ENCODE peak calls at places on chromosome 17, in seven cellular contexts. One of them, this sample, is unnamed.

GRCh38 chr17:44311562-44312181 is 3.3 kb downstream of the RUNDC3A start:
- DNase-seq in epithelial cell of proximal tubule: no peak
- DNase-seq in HS-5: no peak
- DNase-seq in RWPE1: no peak
- DNase-seq in stimulated activated CD4-positive, alpha-beta T cell treated with anti-CD3 and anti-CD28 coated beads, Interleukin-2, amount 100 ng/mL, for 24 hours: no peak
- DNase-seq in amniotic stem cell: no peak
- DNase-seq in SK-N-DZ: no peak
- DNase-seq in this sample: no peak

GRCh38 chr17:3221850-3222249 is 14.4 kb downstream of the OR1A1 start:
- DNase-seq in HS-5: no peak
- DNase-seq in epithelial cell of proximal tubule: no peak
- DNase-seq in SK-N-DZ: no peak
- DNase-seq in RWPE1: no peak
- DNase-seq in amniotic stem cell: no peak
- DNase-seq in stimulated activated CD4-positive, alpha-beta T cell treated with anti-CD3 and anti-CD28 coated beads, Interleukin-2, amount 100 ng/mL, for 24 hours: no peak
- DNase-seq in this sample: no peak

GRCh38 chr17:36864827-36865320 is 72.4 kb upstream of the LHX1 start:
- DNase-seq in RWPE1: no peak
- DNase-seq in amniotic stem cell: no peak
- DNase-seq in SK-N-DZ: no peak
- DNase-seq in stimulated activated CD4-positive, alpha-beta T cell treated with anti-CD3 and anti-CD28 coated beads, Interleukin-2, amount 100 ng/mL, for 24 hours: no peak
- DNase-seq in HS-5: no peak
- DNase-seq in epithelial cell of proximal tubule: no peak
- DNase-seq in this sample: no peak

GRCh38 chr17:31508310-31509094 is 117.0 kb downstream of the RAB11FIP4 start:
- DNase-seq in RWPE1: no peak
- DNase-seq in HS-5: no peak
- DNase-seq in epithelial cell of proximal tubule: no peak
- DNase-seq in stimulated activated CD4-positive, alpha-beta T cell treated with anti-CD3 and anti-CD28 coated beads, Interleukin-2, amount 100 ng/mL, for 24 hours: peak; percentile 63
- DNase-seq in amniotic stem cell: no peak
- DNase-seq in SK-N-DZ: no peak
- DNase-seq in this sample: no peak

GRCh38 chr17:76208120-76208519 is 32.2 kb downstream of the RNF157 start:
- DNase-seq in stimulated activated CD4-positive, alpha-beta T cell treated with anti-CD3 and anti-CD28 coated beads, Interleukin-2, amount 100 ng/mL, for 24 hours: no peak
- DNase-seq in epithelial cell of proximal tubule: no peak
- DNase-seq in amniotic stem cell: no peak
- DNase-seq in HS-5: no peak
- DNase-seq in RWPE1: no peak
- DNase-seq in SK-N-DZ: no peak
- DNase-seq in this sample: no peak

GRCh38 chr17:30588798-30589247 is 111.6 kb downstream of the GOSR1 start:
- DNase-seq in amniotic stem cell: no peak
- DNase-seq in RWPE1: no peak
- DNase-seq in epithelial cell of proximal tubule: no peak
- DNase-seq in SK-N-DZ: no peak
- DNase-seq in stimulated activated CD4-positive, alpha-beta T cell treated with anti-CD3 and anti-CD28 coated beads, Interleukin-2, amount 100 ng/mL, for 24 hours: no peak
- DNase-seq in HS-5: no peak
- DNase-seq in this sample: no peak

GRCh38 chr17:67994827-67995567 is 1.3 kb downstream of the C17orf58 start:
- DNase-seq in amniotic stem cell: no peak
- DNase-seq in SK-N-DZ: no peak
- DNase-seq in RWPE1: peak; percentile 72
- DNase-seq in HS-5: peak; percentile 86
- DNase-seq in stimulated activated CD4-positive, alpha-beta T cell treated with anti-CD3 and anti-CD28 coated beads, Interleukin-2, amount 100 ng/mL, for 24 hours: no peak
- DNase-seq in epithelial cell of proximal tubule: peak; percentile 80
- DNase-seq in this sample: peak; percentile 99

GRCh38 chr17:46197526-46197925 is 4.3 kb upstream of the KANSL1 start:
- DNase-seq in SK-N-DZ: no peak
- DNase-seq in HS-5: no peak
- DNase-seq in RWPE1: no peak
- DNase-seq in stimulated activated CD4-positive, alpha-beta T cell treated with anti-CD3 and anti-CD28 coated beads, Interleukin-2, amount 100 ng/mL, for 24 hours: no peak
- DNase-seq in epithelial cell of proximal tubule: no peak
- DNase-seq in amniotic stem cell: no peak
- DNase-seq in this sample: no peak

GRCh38 chr17:70905796-70906195 is 736.5 kb downstream of the KCNJ2 start:
- DNase-seq in epithelial cell of proximal tubule: peak; percentile 61
- DNase-seq in stimulated activated CD4-positive, alpha-beta T cell treated with anti-CD3 and anti-CD28 coated beads, Interleukin-2, amount 100 ng/mL, for 24 hours: no peak
- DNase-seq in RWPE1: peak; percentile 46
- DNase-seq in HS-5: peak; percentile 90
- DNase-seq in SK-N-DZ: no peak
- DNase-seq in amniotic stem cell: no peak
- DNase-seq in this sample: no peak

GRCh38 chr17:81251091-81251942 is 12.2 kb downstream of the NDUFAF8 start:
- DNase-seq in SK-N-DZ: peak; percentile 56
- DNase-seq in amniotic stem cell: no peak
- DNase-seq in RWPE1: no peak
- DNase-seq in epithelial cell of proximal tubule: no peak
- DNase-seq in HS-5: no peak
- DNase-seq in stimulated activated CD4-positive, alpha-beta T cell treated with anti-CD3 and anti-CD28 coated beads, Interleukin-2, amount 100 ng/mL, for 24 hours: no peak
- DNase-seq in this sample: no peak

GRCh38 chr17:82246365-82247174 is 17.7 kb downstream of the SLC16A3 start:
- DNase-seq in stimulated activated CD4-positive, alpha-beta T cell treated with anti-CD3 and anti-CD28 coated beads, Interleukin-2, amount 100 ng/mL, for 24 hours: no peak
- DNase-seq in HS-5: no peak
- DNase-seq in amniotic stem cell: no peak
- DNase-seq in SK-N-DZ: no peak
- DNase-seq in RWPE1: peak; percentile 84
- DNase-seq in epithelial cell of proximal tubule: no peak
- DNase-seq in this sample: peak; percentile 33

GRCh38 chr17:42422412-42422957 is 571 bp downstream of the CAVIN1 start:
- DNase-seq in stimulated activated CD4-positive, alpha-beta T cell treated with anti-CD3 and anti-CD28 coated beads, Interleukin-2, amount 100 ng/mL, for 24 hours: no peak
- DNase-seq in amniotic stem cell: no peak
- DNase-seq in RWPE1: peak; percentile 33
- DNase-seq in SK-N-DZ: no peak
- DNase-seq in epithelial cell of proximal tubule: no peak
- DNase-seq in HS-5: no peak
- DNase-seq in this sample: no peak

GRCh38 chr17:17125136-17126084 is 80.7 kb downstream of the PLD6 start:
- DNase-seq in amniotic stem cell: no peak
- DNase-seq in HS-5: no peak
- DNase-seq in stimulated activated CD4-positive, alpha-beta T cell treated with anti-CD3 and anti-CD28 coated beads, Interleukin-2, amount 100 ng/mL, for 24 hours: no peak
- DNase-seq in epithelial cell of proximal tubule: no peak
- DNase-seq in RWPE1: no peak
- DNase-seq in SK-N-DZ: peak; percentile 53
- DNase-seq in this sample: no peak

GRCh38 chr17:5592382-5592781 is 8.1 kb upstream of the NLRP1 start:
- DNase-seq in amniotic stem cell: peak; percentile 16
- DNase-seq in stimulated activated CD4-positive, alpha-beta T cell treated with anti-CD3 and anti-CD28 coated beads, Interleukin-2, amount 100 ng/mL, for 24 hours: no peak
- DNase-seq in HS-5: peak; percentile 28
- DNase-seq in epithelial cell of proximal tubule: no peak
- DNase-seq in RWPE1: peak; percentile 40
- DNase-seq in SK-N-DZ: no peak
- DNase-seq in this sample: peak; percentile 28

GRCh38 chr17:16950488-16950887 is 21.4 kb downstream of the TNFRSF13B start:
- DNase-seq in stimulated activated CD4-positive, alpha-beta T cell treated with anti-CD3 and anti-CD28 coated beads, Interleukin-2, amount 100 ng/mL, for 24 hours: no peak
- DNase-seq in HS-5: no peak
- DNase-seq in amniotic stem cell: no peak
- DNase-seq in SK-N-DZ: no peak
- DNase-seq in RWPE1: no peak
- DNase-seq in epithelial cell of proximal tubule: no peak
- DNase-seq in this sample: no peak

GRCh38 chr17:67055041-67055443 is 10.7 kb downstream of the CACNG1 start:
- DNase-seq in HS-5: no peak
- DNase-seq in SK-N-DZ: no peak
- DNase-seq in RWPE1: no peak
- DNase-seq in amniotic stem cell: no peak
- DNase-seq in epithelial cell of proximal tubule: no peak
- DNase-seq in stimulated activated CD4-positive, alpha-beta T cell treated with anti-CD3 and anti-CD28 coated beads, Interleukin-2, amount 100 ng/mL, for 24 hours: no peak
- DNase-seq in this sample: no peak

GRCh38 chr17:30600830-30601494 is 123.8 kb downstream of the GOSR1 start:
- DNase-seq in epithelial cell of proximal tubule: no peak
- DNase-seq in SK-N-DZ: no peak
- DNase-seq in amniotic stem cell: no peak
- DNase-seq in RWPE1: peak; percentile 44
- DNase-seq in HS-5: no peak
- DNase-seq in stimulated activated CD4-positive, alpha-beta T cell treated with anti-CD3 and anti-CD28 coated beads, Interleukin-2, amount 100 ng/mL, for 24 hours: peak; percentile 34
- DNase-seq in this sample: no peak

GRCh38 chr17:18117533-18117932 is 9.0 kb downstream of the MYO15A start:
- DNase-seq in RWPE1: no peak
- DNase-seq in epithelial cell of proximal tubule: no peak
- DNase-seq in stimulated activated CD4-positive, alpha-beta T cell treated with anti-CD3 and anti-CD28 coated beads, Interleukin-2, amount 100 ng/mL, for 24 hours: no peak
- DNase-seq in SK-N-DZ: no peak
- DNase-seq in amniotic stem cell: no peak
- DNase-seq in HS-5: no peak
- DNase-seq in this sample: no peak

GRCh38 chr17:34756670-34757021 is 177.3 kb downstream of the TMEM132E start:
- DNase-seq in amniotic stem cell: no peak
- DNase-seq in HS-5: no peak
- DNase-seq in epithelial cell of proximal tubule: no peak
- DNase-seq in stimulated activated CD4-positive, alpha-beta T cell treated with anti-CD3 and anti-CD28 coated beads, Interleukin-2, amount 100 ng/mL, for 24 hours: no peak
- DNase-seq in RWPE1: no peak
- DNase-seq in SK-N-DZ: no peak
- DNase-seq in this sample: no peak

GRCh38 chr17:82376042-82376730 is 4.6 kb downstream of the UTS2R start:
- DNase-seq in stimulated activated CD4-positive, alpha-beta T cell treated with anti-CD3 and anti-CD28 coated beads, Interleukin-2, amount 100 ng/mL, for 24 hours: no peak
- DNase-seq in amniotic stem cell: no peak
- DNase-seq in epithelial cell of proximal tubule: no peak
- DNase-seq in SK-N-DZ: no peak
- DNase-seq in RWPE1: no peak
- DNase-seq in HS-5: no peak
- DNase-seq in this sample: no peak

GRCh38 chr17:16287563-16288027 is 65.7 kb downstream of the CENPV start:
- DNase-seq in amniotic stem cell: peak; percentile 56
- DNase-seq in epithelial cell of proximal tubule: no peak
- DNase-seq in stimulated activated CD4-positive, alpha-beta T cell treated with anti-CD3 and anti-CD28 coated beads, Interleukin-2, amount 100 ng/mL, for 24 hours: no peak
- DNase-seq in HS-5: no peak
- DNase-seq in SK-N-DZ: no peak
- DNase-seq in RWPE1: no peak
- DNase-seq in this sample: peak; percentile 47

GRCh38 chr17:72715906-72716572 is 376.4 kb downstream of the SLC39A11 start:
- DNase-seq in HS-5: peak; percentile 91
- DNase-seq in SK-N-DZ: no peak
- DNase-seq in amniotic stem cell: peak; percentile 62
- DNase-seq in epithelial cell of proximal tubule: peak; percentile 64
- DNase-seq in RWPE1: peak; percentile 87
- DNase-seq in stimulated activated CD4-positive, alpha-beta T cell treated with anti-CD3 and anti-CD28 coated beads, Interleukin-2, amount 100 ng/mL, for 24 hours: no peak
- DNase-seq in this sample: no peak

GRCh38 chr17:50953831-50954601 is 87.9 kb upstream of the TOB1 start:
- DNase-seq in amniotic stem cell: no peak
- DNase-seq in epithelial cell of proximal tubule: no peak
- DNase-seq in HS-5: no peak
- DNase-seq in RWPE1: peak; percentile 91
- DNase-seq in SK-N-DZ: peak; percentile 89
- DNase-seq in stimulated activated CD4-positive, alpha-beta T cell treated with anti-CD3 and anti-CD28 coated beads, Interleukin-2, amount 100 ng/mL, for 24 hours: no peak
- DNase-seq in this sample: peak; percentile 72

GRCh38 chr17:2797226-2797625 is 988 bp downstream of the RAP1GAP2 start:
- DNase-seq in amniotic stem cell: no peak
- DNase-seq in HS-5: no peak
- DNase-seq in SK-N-DZ: no peak
- DNase-seq in epithelial cell of proximal tubule: no peak
- DNase-seq in RWPE1: no peak
- DNase-seq in stimulated activated CD4-positive, alpha-beta T cell treated with anti-CD3 and anti-CD28 coated beads, Interleukin-2, amount 100 ng/mL, for 24 hours: no peak
- DNase-seq in this sample: no peak

GRCh38 chr17:78224226-78225087 is 7.0 kb upstream of the TMEM235 start:
- DNase-seq in HS-5: no peak
- DNase-seq in SK-N-DZ: no peak
- DNase-seq in stimulated activated CD4-positive, alpha-beta T cell treated with anti-CD3 and anti-CD28 coated beads, Interleukin-2, amount 100 ng/mL, for 24 hours: no peak
- DNase-seq in RWPE1: no peak
- DNase-seq in epithelial cell of proximal tubule: no peak
- DNase-seq in amniotic stem cell: no peak
- DNase-seq in this sample: peak; percentile 38

GRCh38 chr17:64190468-64190867 is 60.5 kb upstream of the ERN1 start:
- DNase-seq in amniotic stem cell: no peak
- DNase-seq in RWPE1: no peak
- DNase-seq in epithelial cell of proximal tubule: no peak
- DNase-seq in HS-5: no peak
- DNase-seq in stimulated activated CD4-positive, alpha-beta T cell treated with anti-CD3 and anti-CD28 coated beads, Interleukin-2, amount 100 ng/mL, for 24 hours: no peak
- DNase-seq in SK-N-DZ: no peak
- DNase-seq in this sample: no peak

GRCh38 chr17:81365601-81366585 is 29.4 kb upstream of the BAHCC1 start:
- DNase-seq in HS-5: no peak
- DNase-seq in stimulated activated CD4-positive, alpha-beta T cell treated with anti-CD3 and anti-CD28 coated beads, Interleukin-2, amount 100 ng/mL, for 24 hours: no peak
- DNase-seq in SK-N-DZ: no peak
- DNase-seq in epithelial cell of proximal tubule: peak; percentile 77
- DNase-seq in amniotic stem cell: no peak
- DNase-seq in RWPE1: peak; percentile 89
- DNase-seq in this sample: peak; percentile 93

GRCh38 chr17:39666231-39666600 is 1.1 kb downstream of the TCAP start:
- DNase-seq in HS-5: no peak
- DNase-seq in SK-N-DZ: no peak
- DNase-seq in stimulated activated CD4-positive, alpha-beta T cell treated with anti-CD3 and anti-CD28 coated beads, Interleukin-2, amount 100 ng/mL, for 24 hours: no peak
- DNase-seq in RWPE1: no peak
- DNase-seq in epithelial cell of proximal tubule: no peak
- DNase-seq in amniotic stem cell: no peak
- DNase-seq in this sample: no peak

GRCh38 chr17:82929676-82930042 is 89.8 kb upstream of the ZNF750 start:
- DNase-seq in epithelial cell of proximal tubule: no peak
- DNase-seq in RWPE1: no peak
- DNase-seq in stimulated activated CD4-positive, alpha-beta T cell treated with anti-CD3 and anti-CD28 coated beads, Interleukin-2, amount 100 ng/mL, for 24 hours: no peak
- DNase-seq in SK-N-DZ: no peak
- DNase-seq in HS-5: no peak
- DNase-seq in amniotic stem cell: no peak
- DNase-seq in this sample: no peak

GRCh38 chr17:9472094-9472493 is 103.5 kb downstream of the STX8 start:
- DNase-seq in SK-N-DZ: no peak
- DNase-seq in stimulated activated CD4-positive, alpha-beta T cell treated with anti-CD3 and anti-CD28 coated beads, Interleukin-2, amount 100 ng/mL, for 24 hours: no peak
- DNase-seq in epithelial cell of proximal tubule: no peak
- DNase-seq in amniotic stem cell: no peak
- DNase-seq in HS-5: no peak
- DNase-seq in RWPE1: no peak
- DNase-seq in this sample: no peak

GRCh38 chr17:8994319-8994718 is 27.0 kb upstream of the NTN1 start:
- DNase-seq in SK-N-DZ: peak; percentile 31
- DNase-seq in amniotic stem cell: peak; percentile 5
- DNase-seq in HS-5: no peak
- DNase-seq in epithelial cell of proximal tubule: no peak
- DNase-seq in stimulated activated CD4-positive, alpha-beta T cell treated with anti-CD3 and anti-CD28 coated beads, Interleukin-2, amount 100 ng/mL, for 24 hours: peak; percentile 79
- DNase-seq in RWPE1: no peak
- DNase-seq in this sample: peak; percentile 28

GRCh38 chr17:73594598-73594997 is 49.6 kb downstream of the SDK2 start:
- DNase-seq in HS-5: no peak
- DNase-seq in epithelial cell of proximal tubule: no peak
- DNase-seq in amniotic stem cell: no peak
- DNase-seq in stimulated activated CD4-positive, alpha-beta T cell treated with anti-CD3 and anti-CD28 coated beads, Interleukin-2, amount 100 ng/mL, for 24 hours: no peak
- DNase-seq in SK-N-DZ: no peak
- DNase-seq in RWPE1: no peak
- DNase-seq in this sample: no peak

GRCh38 chr17:2237521-2237921 is 66.1 kb downstream of the SMG6 start:
- DNase-seq in HS-5: no peak
- DNase-seq in amniotic stem cell: no peak
- DNase-seq in stimulated activated CD4-positive, alpha-beta T cell treated with anti-CD3 and anti-CD28 coated beads, Interleukin-2, amount 100 ng/mL, for 24 hours: no peak
- DNase-seq in epithelial cell of proximal tubule: no peak
- DNase-seq in SK-N-DZ: no peak
- DNase-seq in RWPE1: no peak
- DNase-seq in this sample: peak; percentile 51

GRCh38 chr17:40253565-40253964 is 34.1 kb upstream of the CDC6 start:
- DNase-seq in epithelial cell of proximal tubule: no peak
- DNase-seq in RWPE1: no peak
- DNase-seq in HS-5: no peak
- DNase-seq in SK-N-DZ: no peak
- DNase-seq in amniotic stem cell: no peak
- DNase-seq in stimulated activated CD4-positive, alpha-beta T cell treated with anti-CD3 and anti-CD28 coated beads, Interleukin-2, amount 100 ng/mL, for 24 hours: no peak
- DNase-seq in this sample: no peak

This sample was measured in dermis microvascular lymphatic vessel endothelial cell.